ENCODE peak calls at places on chromosomes 16 and 17, in five cellular contexts. U, K, V, Z and I are unnamed samples.

GRCh38 chr16:59593256-59593655 is 859.1 kb upstream of the GOT2 start:
- DNase-seq in U (no peak), K (peak), V (peak), Z (no peak), I (no peak)

GRCh38 chr17:37045271-37045946 is 96.7 kb downstream of the AATF start:
- DNase-seq in U (no peak), K (no peak), V (no peak), Z (no peak), I (peak)

GRCh38 chr17:42111901-42112551 is 488 bp downstream of the DHX58 start:
- DNase-seq in U (peak), K (peak), V (no peak), Z (no peak), I (peak)

GRCh38 chr17:17084317-17084835 is 42.1 kb downstream of the MPRIP start:
- DNase-seq in U (no peak), K (no peak), V (no peak), Z (no peak), I (no peak)

GRCh38 chr17:59527325-59527917 is 38.0 kb upstream of the DHX40 start:
- DNase-seq in U (no peak), K (no peak), V (no peak), Z (peak), I (no peak)

GRCh38 chr17:78933025-78933958 is 8.1 kb upstream of the TIMP2 start:
- DNase-seq in U (peak), K (peak), V (peak), Z (peak), I (peak)

GRCh38 chr17:75428775-75429469 is 23.4 kb upstream of the GRB2 start:
- DNase-seq in U (no peak), K (peak), V (peak), Z (no peak), I (peak)

GRCh38 chr17:32445976-32446375 is 1.7 kb downstream of the PSMD11 start:
- DNase-seq in U (no peak), K (peak), V (peak), Z (no peak), I (peak)

GRCh38 chr16:69880640-69881133 is 70.4 kb upstream of the CLEC18A start:
- DNase-seq in U (no peak), K (peak), V (no peak), Z (no peak), I (peak)

GRCh38 chr17:37261286-37261685 is 114.5 kb upstream of the C17orf78 start:
- DNase-seq in U (no peak), K (no peak), V (no peak), Z (no peak), I (peak)

GRCh38 chr17:42798383-42799380 is at the start of the genes CNTD1 and COA3:
- DNase-seq in U (peak), K (peak), V (peak), Z (peak), I (peak)

GRCh38 chr17:8253801-8254200 is 4.7 kb downstream of the PFAS start:
- DNase-seq in U (no peak), K (no peak), V (no peak), Z (peak), I (no peak)

GRCh38 chr17:12947047-12947446 is 70.8 kb downstream of the ELAC2 start:
- DNase-seq in U (no peak), K (no peak), V (no peak), Z (no peak), I (no peak)

GRCh38 chr16:51524070-51524469 is 373.0 kb upstream of the SALL1 start:
- DNase-seq in U (no peak), K (no peak), V (no peak), Z (no peak), I (no peak)

GRCh38 chr16:54462766-54463165 is 176.2 kb upstream of the IRX3 start:
- DNase-seq in U (no peak), K (no peak), V (no peak), Z (no peak), I (no peak)

GRCh38 chr16:56388209-56388608 is 37.1 kb downstream of the AMFR start:
- DNase-seq in U (no peak), K (peak), V (no peak), Z (no peak), I (no peak)

GRCh38 chr17:56913000-56913866 is 616 bp downstream of the TRIM25 start:
- DNase-seq in U (peak), K (no peak), V (peak), Z (peak), I (no peak)

GRCh38 chr17:48144976-48145798 is 37.6 kb downstream of the SNX11 start:
- DNase-seq in U (no peak), K (no peak), V (no peak), Z (no peak), I (no peak)

GRCh38 chr16:75011634-75012307 is 12.9 kb downstream of the ZNRF1 start:
- DNase-seq in U (no peak), K (peak), V (peak), Z (no peak), I (peak)

GRCh38 chr16:67931712-67932461 is at the start of gene CTRL:
- DNase-seq in U (no peak), K (no peak), V (no peak), Z (peak), I (peak)

GRCh38 chr17:38893612-38894011 is 23.8 kb downstream of the LASP1 start:
- DNase-seq in U (peak), K (no peak), V (no peak), Z (peak), I (peak)

GRCh38 chr16:56983211-56983751 is 6.1 kb upstream of the NLRC5 start:
- DNase-seq in U (no peak), K (no peak), V (no peak), Z (no peak), I (peak)

GRCh38 chr16:24853830-24854229 is 8.1 kb downstream of the SLC5A11 start:
- DNase-seq in U (no peak), K (peak), V (peak), Z (no peak), I (peak)

GRCh38 chr16:55567382-55567781 is 898 bp downstream of the CAPNS2 start:
- DNase-seq in U (no peak), K (peak), V (no peak), Z (no peak), I (no peak)

GRCh38 chr17:31309525-31309924 is 4.3 kb downstream of the EVI2B start:
- DNase-seq in U (no peak), K (no peak), V (no peak), Z (no peak), I (no peak)

GRCh38 chr17:73616120-73616872 is 27.9 kb downstream of the SDK2 start:
- DNase-seq in U (no peak), K (no peak), V (no peak), Z (no peak), I (peak)

GRCh38 chr17:37081287-37081686 is 132.5 kb downstream of the AATF start:
- DNase-seq in U (no peak), K (no peak), V (no peak), Z (peak), I (no peak)

GRCh38 chr17:76444518-76445311 is 8.2 kb downstream of the UBE2O start:
- DNase-seq in U (peak), K (no peak), V (peak), Z (peak), I (no peak)
- H3K4me2 ChIP-seq in U (peak), K (no peak), V (peak), Z (no peak), I (peak)

DNA sequence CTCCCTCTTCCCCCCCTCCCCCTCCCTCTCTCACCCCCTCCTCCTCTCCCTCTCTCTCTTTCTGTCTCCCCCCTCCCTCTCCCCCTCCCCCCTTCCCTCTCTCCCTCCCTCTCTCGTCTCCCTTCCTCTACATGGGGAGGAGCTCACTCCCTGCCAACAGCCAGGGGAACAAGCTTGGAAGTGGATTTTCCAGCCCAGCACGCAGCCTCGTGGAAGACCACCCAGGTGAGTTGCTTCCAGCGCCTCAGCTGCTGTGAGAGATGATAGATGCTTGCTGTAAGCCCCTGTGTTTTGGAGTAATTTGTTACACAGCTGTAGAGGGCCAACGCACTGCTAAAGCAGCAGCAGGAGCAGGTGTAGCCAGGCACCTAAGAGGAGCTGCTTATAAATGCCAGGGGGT is 20.8 kb downstream of the ACTG1 start:
- DNase-seq in U (no peak), K (no peak), V (no peak), Z (no peak), I (no peak)
- H3K4me2 ChIP-seq in U (no peak), K (no peak), V (no peak), Z (no peak), I (no peak)

DNA sequence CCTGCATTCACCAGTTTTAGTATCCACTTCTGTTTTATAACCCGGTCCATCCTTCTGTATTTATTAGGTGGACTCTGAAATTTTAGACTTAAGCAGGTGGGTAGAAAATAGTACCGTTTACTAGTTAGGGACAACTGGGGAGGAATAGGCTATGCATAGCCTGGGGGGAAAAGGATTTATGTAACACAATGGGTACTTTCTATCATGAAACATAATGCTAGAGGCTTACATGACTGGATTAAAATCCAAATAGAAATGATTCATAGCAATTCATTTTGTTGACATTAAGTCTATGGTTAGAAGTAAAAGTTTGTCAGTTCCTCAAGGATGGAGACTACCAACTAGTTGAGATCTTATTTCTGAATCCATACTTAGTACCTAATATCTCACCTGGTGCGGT is 18.6 kb downstream of the GAN start:
- DNase-seq in U (no peak), K (no peak), V (peak), Z (no peak), I (no peak)
- H3K4me2 ChIP-seq in U (no peak), K (no peak), V (no peak), Z (no peak), I (no peak)

GRCh38 chr16:89721644-89722391 is 481 bp downstream of the ZNF276 start:
- DNase-seq in U (no peak), K (peak), V (peak), Z (peak), I (peak)
- H3K4me2 ChIP-seq in U (peak), K (peak), V (peak), Z (peak), I (peak)

DNA sequence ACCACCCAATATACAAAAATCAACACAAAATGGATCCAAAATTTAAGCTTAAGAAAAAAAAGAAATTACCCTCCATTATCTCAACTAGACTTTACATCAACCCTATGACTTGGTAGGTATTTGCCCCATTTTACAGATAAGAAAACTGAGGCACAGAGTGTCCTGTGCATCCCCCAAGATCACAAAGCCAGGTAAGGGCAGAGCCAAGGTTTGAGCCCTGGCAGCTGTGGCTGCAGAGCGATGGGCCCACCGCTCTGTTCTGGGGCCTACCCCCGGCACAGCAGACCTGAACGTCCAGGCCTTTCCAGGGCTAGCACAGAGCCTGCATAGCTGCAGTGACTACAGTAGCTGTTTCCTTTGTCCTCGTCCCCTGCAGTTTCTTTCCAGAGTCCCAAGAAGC is 417.6 kb downstream of the SOX9 start:
- DNase-seq in U (no peak), K (no peak), V (no peak), Z (no peak), I (peak)
- H3K4me2 ChIP-seq in U (no peak), K (no peak), V (no peak), Z (no peak), I (no peak)

DNA sequence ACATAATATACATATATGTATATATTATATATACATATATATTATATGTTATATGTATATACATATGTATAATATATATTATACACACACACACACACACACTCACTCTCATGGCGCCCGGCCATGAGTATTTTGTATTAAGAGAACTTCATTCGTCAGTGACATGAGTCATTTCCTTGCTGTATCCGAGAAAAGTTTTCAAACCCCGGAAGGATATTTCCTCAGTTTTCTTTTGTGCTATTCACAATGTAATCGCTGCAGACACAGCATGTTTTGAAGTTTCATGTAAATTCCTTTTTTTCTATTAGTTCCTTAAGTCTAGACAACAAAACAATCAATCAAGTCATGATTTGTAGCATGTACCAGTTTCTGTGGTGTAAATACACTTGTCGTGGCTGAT is 33.3 kb downstream of the OR1D5 start:
- DNase-seq in U (no peak), K (peak), V (peak), Z (no peak), I (peak)
- H3K4me2 ChIP-seq in U (no peak), K (peak), V (peak), Z (no peak), I (peak)

DNA sequence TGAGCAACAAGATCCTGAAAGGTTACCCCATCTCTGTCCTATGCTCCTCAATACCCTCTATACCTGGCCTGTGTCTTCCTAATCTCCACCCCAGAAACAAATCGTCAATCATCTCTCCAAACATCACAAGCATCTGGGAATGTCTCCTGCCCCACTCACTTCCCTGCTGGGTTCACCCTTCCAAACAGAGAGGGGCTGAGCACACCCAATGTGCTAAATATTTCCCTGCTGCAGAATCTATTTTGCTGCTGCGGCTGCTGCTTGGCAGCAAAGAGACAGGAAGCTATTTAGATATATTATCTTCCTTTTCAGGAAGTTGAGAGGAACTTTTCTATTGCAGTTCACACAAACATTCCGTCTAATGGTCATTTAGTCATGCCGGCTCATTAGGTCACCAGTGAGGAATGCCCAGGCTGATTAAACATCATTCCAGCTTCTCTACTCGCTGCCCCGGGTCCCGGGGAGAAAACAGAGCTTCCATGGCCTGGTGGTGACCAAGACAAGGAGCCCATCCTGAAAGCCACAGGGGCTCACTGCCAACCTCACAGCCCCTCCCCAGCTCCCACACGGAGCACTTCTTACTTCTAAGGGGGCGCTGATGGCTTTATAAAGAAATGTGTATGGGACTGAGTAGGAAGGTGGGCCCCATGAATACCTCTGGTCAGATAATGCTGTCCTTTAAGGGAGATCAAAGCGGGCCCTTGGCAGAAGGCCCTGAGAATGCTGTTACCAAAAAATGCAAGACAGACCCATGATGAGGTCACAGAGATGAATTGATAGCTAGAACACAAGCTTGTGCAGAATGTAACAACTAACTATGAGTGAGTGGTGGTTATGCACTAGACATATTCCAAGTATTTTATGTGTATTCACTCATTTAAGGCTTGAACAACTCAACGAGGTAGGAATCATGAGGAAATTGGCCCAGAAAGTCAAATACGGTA is 218.3 kb downstream of the SOX9 start:
- DNase-seq in U (no peak), K (peak), V (peak), Z (peak), I (peak)
- H3K4me2 ChIP-seq in U (no peak), K (peak), V (peak), Z (no peak), I (peak)